ENCODE peak calls at places on chromosomes 11 and 22, in five cellular contexts. L is lung, Y is gastrocnemius medialis, V is mucosa of descending colon, U is heart right ventricle. K is an unnamed sample. For H3K4me1, the result is how much of the 10 kb centered on the place peaks cover.

GRCh38 chr11:123519055-123519796 is 89.2 kb downstream of the GRAMD1B start:
- DNase-seq in L (no peak), Y (no peak), V (no peak), U (no peak), K (no peak)

GRCh38 chr22:29765905-29766631 is 739 bp downstream of the ZMAT5 start:
- DNase-seq in L (no peak), Y (no peak), V (no peak), U (no peak), K (no peak)

GRCh38 chr11:15493066-15493465 is 378.3 kb downstream of the INSC start:
- DNase-seq in L (no peak), Y (no peak), V (no peak), U (no peak), K (no peak)

GRCh38 chr11:93541154-93541553 is 2.0 kb downstream of the SMCO4 start:
- DNase-seq in L (no peak), Y (no peak), V (no peak), U (no peak), K (no peak)

GRCh38 chr11:29256580-29256979 is 760.2 kb downstream of the KCNA4 start:
- DNase-seq in L (no peak), Y (no peak), V (no peak), U (no peak), K (no peak)

GRCh38 chr22:37419916-37420655 is 7.2 kb downstream of the ELFN2 start:
- DNase-seq in L (no peak), Y (no peak), V (no peak), U (no peak), K (no peak)

GRCh38 chr22:48950151-48950915 is 877.3 kb downstream of the BRD1 start:
- DNase-seq in L (peak), Y (no peak), V (no peak), U (no peak), K (no peak)

GRCh38 chr11:31870609-31871309 is 59.6 kb upstream of the PAX6 start:
- DNase-seq in L (peak), Y (peak), V (peak), U (peak), K (no peak)

GRCh38 chr22:30602049-30602448 is 4.9 kb upstream of the TCN2 start:
- DNase-seq in L (no peak), Y (no peak), V (no peak), U (no peak), K (no peak)

GRCh38 chr11:113531575-113532451 is 56.6 kb upstream of the DRD2 start:
- DNase-seq in L (no peak), Y (no peak), V (no peak), U (no peak), K (no peak)

GRCh38 chr11:69545976-69546617 is 64.6 kb downstream of the LINC01488 start:
- DNase-seq in L (no peak), Y (no peak), V (no peak), U (no peak), K (no peak)

GRCh38 chr22:42949159-42949558 is 65.8 kb downstream of the PACSIN2 start:
- DNase-seq in L (no peak), Y (no peak), V (no peak), U (no peak), K (no peak)

GRCh38 chr22:25388866-25389540 is 169.6 kb downstream of the CRYBB2 start:
- DNase-seq in L (no peak), Y (no peak), V (no peak), U (no peak), K (no peak)

GRCh38 chr22:50530280-50530856 is 556 bp upstream of the TYMP start:
- DNase-seq in L (peak), Y (peak), V (peak), U (peak), K (no peak)

GRCh38 chr11:117663826-117664225 is 133.2 kb downstream of the DSCAML1 start:
- DNase-seq in L (no peak), Y (no peak), V (no peak), U (no peak), K (no peak)

GRCh38 chr22:39616051-39616450 is 45.5 kb downstream of the CACNA1I start:
- DNase-seq in L (no peak), Y (no peak), V (no peak), U (no peak), K (no peak)
- H3K4me1 ChIP-seq in L (under half), Y (under half), V (under half), U (under half), K (under half)

GRCh38 chr11:8282621-8283509 is 19.2 kb upstream of the LMO1 start:
- DNase-seq in L (no peak), Y (peak), V (no peak), U (no peak), K (no peak)
- H3K4me3 ChIP-seq in L (no peak), Y (peak), V (no peak), U (peak), K (peak)

DNA sequence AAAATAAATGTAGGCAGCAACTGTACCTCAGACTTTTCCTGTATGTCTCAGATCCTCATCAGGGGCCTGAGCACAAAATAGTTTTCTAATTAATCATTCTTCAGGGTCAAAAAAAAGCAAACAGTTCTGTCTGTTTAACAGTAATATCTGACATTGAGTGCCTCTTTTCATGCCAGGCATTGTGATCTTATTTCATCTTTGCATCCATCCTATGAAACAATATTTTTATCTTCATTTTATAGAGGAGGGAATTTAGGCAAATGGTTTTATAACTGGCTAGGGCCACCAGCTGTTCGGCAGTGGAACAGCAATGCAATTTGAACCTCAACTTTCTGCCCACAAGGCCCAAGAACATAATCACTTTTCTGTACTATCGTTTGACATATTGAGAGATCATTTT is 145.6 kb downstream of the WNT7B start:
- DNase-seq in L (no peak), Y (no peak), V (no peak), U (no peak), K (no peak)
- TF ChIP-seq CTCF in L (no peak), Y (no peak), V (no peak), U (peak), K (no peak)

DNA sequence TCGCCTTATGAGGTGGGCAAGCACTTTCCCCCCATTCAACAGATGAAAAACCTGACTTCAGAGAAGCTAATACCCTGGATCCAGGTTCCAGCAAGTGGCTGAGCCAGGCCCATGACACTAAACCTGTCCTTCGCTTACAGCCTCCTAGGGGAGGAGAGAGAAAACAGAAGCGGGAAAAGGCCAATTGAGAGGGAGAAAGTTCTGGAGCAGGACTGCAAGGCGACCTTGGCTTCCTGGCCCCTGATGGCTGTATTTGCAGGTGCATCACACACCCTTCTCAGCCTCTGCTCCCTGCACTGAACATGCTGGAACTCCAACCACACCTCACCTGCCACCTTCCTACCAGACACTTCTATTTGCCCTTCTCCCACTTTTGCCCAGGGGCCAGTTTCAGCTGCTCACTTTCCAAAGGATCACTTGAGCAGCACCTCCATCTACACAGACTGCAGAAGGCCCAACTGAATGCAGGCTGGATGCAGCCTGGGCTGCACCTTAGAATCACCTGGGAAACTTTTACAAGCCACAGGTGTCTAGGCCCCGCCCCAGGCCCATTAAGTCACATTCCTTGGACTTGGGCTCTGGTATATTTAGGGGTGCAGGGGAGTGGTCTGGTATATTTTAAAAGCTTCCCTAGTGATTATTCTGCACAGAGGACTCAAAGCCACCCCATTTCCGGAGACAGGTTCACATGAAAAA is 14.3 kb upstream of the ADA2 start:
- DNase-seq in L (no peak), Y (no peak), V (no peak), U (no peak), K (no peak)
- H3K4me1 ChIP-seq in L (under half), Y (under half), V (under half), U (under half), K (under half)

GRCh38 chr11:78244080-78244479 is 55.4 kb downstream of the USP35 start:
- DNase-seq in L (no peak), Y (no peak), V (no peak), U (no peak), K (no peak)
- H3K4me3 ChIP-seq in L (no peak), Y (no peak), V (no peak), U (no peak), K (no peak)

GRCh38 chr11:65811764-65812475 is 21.8 kb upstream of the SNX32 start:
- DNase-seq in L (no peak), Y (no peak), V (no peak), U (no peak), K (no peak)
- TF ChIP-seq CTCF in L (no peak), Y (no peak), V (no peak), U (no peak), K (no peak)

GRCh38 chr11:62981743-62982142 is 3.0 kb downstream of the SLC22A6 start:
- DNase-seq in L (no peak), Y (no peak), V (no peak), U (no peak), K (no peak)
- H3K4me1 ChIP-seq in L (under half), Y (under half), V (under half), U (under half), K (under half)

GRCh38 chr11:2443881-2444300 is 423 bp downstream of the TRPM5 start:
- DNase-seq in L (no peak), Y (no peak), V (peak), U (no peak), K (no peak)
- H3K4me3 ChIP-seq in L (no peak), Y (no peak), V (no peak), U (peak), K (peak)

GRCh38 chr11:94997437-94997836 is 23.9 kb downstream of the KDM4D start:
- DNase-seq in L (no peak), Y (no peak), V (no peak), U (no peak), K (no peak)
- TF ChIP-seq CTCF in L (no peak), Y (no peak), V (no peak), U (no peak), K (no peak)

GRCh38 chr11:61357894-61358239 is 3.8 kb downstream of the CYB561A3 start:
- DNase-seq in L (no peak), Y (no peak), V (no peak), U (no peak), K (no peak)
- H3K4me1 ChIP-seq in L (under half), Y (under half), V (under half), U (under half), K (under half)

K was measured in thoracic aorta.